ENCODE peak calls at places on chromosome 5, in four cellular contexts. Z is transverse colon, B is cardiac muscle cell, W is ovary. I is an unnamed sample.

GRCh38 chr5:59615272-59615671 is 278.3 kb downstream of the PDE4D start:
- DNase-seq in B (no peak), W (no peak), Z (no peak), I (no peak)

GRCh38 chr5:154757647-154758406 is 2.6 kb downstream of the LARP1 start:
- DNase-seq in B (no peak), Z (peak; percentile 18), W (no peak), I (peak; percentile 61)

GRCh38 chr5:20974423-20974822 is 986.4 kb upstream of the CDH18 start:
- DNase-seq in Z (no peak), W (no peak), B (no peak), I (no peak)

GRCh38 chr5:76690027-76690679 is 25.8 kb upstream of the F2R start:
- DNase-seq in B (no peak), Z (no peak), W (no peak), I (no peak)

GRCh38 chr5:170528976-170529375 is 25.2 kb downstream of the KCNIP1 start:
- DNase-seq in W (no peak), B (no peak), Z (no peak), I (no peak)

GRCh38 chr5:109529520-109529919 is 119.7 kb upstream of the PJA2 start:
- DNase-seq in B (no peak), Z (no peak), W (no peak), I (peak; percentile 57)

GRCh38 chr5:172170251-172170701 is 17.7 kb downstream of the STK10 start:
- DNase-seq in W (no peak), Z (no peak), B (no peak), I (no peak)

GRCh38 chr5:9342161-9342787 is 203.6 kb downstream of the SEMA5A start:
- DNase-seq in Z (no peak), B (no peak), W (no peak), I (no peak)

DNA sequence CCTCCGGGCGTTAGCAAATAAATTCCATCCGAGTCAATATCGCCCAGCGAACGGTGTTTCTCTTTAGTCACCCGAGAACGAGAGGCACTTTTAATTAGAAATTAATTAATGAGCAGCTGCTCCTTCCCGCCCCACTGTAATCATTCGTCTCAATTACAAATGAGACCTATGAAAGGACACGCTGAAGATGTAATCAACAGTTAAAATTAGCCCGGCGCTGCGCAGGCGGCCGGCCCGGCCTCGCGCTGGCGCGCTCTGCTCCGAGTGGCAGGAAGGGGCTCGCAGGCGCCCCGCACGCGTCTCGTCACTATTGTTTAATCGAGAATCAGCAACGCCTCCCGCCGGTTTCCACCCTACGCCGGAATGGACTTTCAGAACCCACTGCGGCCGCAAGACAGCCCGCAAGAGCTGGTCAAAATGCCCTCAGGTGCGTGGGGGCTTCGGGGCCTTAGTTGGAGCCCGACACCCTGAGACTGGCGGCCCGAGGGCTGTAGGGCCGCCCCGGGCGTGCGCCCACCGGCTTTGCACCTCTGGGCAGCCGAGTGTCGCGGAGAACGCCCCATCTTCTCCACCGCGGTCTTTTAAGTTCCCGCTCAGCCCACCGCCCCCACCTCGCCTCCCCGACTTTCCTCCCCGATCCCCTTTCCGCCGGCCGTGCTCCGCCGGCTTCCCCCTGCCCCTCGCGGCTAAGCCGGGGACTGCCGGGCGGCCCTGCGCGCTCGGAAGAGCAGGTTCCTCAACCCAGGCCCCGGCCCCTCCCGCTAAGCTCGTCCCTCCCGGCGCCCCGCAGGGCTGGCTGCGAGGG is 597 bp upstream of the IRX4 start:
- DNase-seq in Z (no peak), W (no peak), B (peak; percentile 66), I (no peak)
- H3K4me3 ChIP-seq in Z (no peak overlapping the region), W (no peak overlapping the region), B (peak overlapping the region; percentile 92), I (peak overlapping the region; percentile 2)

GRCh38 chr5:125342938-125343401 is 596.5 kb upstream of the ZNF608 start:
- DNase-seq in B (no peak), Z (no peak), W (no peak), I (no peak)

GRCh38 chr5:125346316-125346715 is 599.9 kb upstream of the ZNF608 start:
- DNase-seq in W (no peak), B (no peak), Z (no peak), I (no peak)

GRCh38 chr5:125349432-125349831 is 603.0 kb upstream of the ZNF608 start:
- DNase-seq in Z (no peak), W (no peak), B (peak; percentile 30), I (no peak)

GRCh38 chr5:125348221-125348692 is 601.8 kb upstream of the ZNF608 start:
- DNase-seq in Z (no peak), B (peak; percentile 23), W (no peak), I (no peak)

GRCh38 chr5:125348936-125349335 is 602.5 kb upstream of the ZNF608 start:
- DNase-seq in W (no peak), Z (no peak), B (no peak), I (no peak)
- H3K36me3 ChIP-seq in W (no peaks in the 10 kb centered on the region), Z (no peaks in the 10 kb centered on the region), B (no peaks in the 10 kb centered on the region), I (no peaks in the 10 kb centered on the region)

DNA sequence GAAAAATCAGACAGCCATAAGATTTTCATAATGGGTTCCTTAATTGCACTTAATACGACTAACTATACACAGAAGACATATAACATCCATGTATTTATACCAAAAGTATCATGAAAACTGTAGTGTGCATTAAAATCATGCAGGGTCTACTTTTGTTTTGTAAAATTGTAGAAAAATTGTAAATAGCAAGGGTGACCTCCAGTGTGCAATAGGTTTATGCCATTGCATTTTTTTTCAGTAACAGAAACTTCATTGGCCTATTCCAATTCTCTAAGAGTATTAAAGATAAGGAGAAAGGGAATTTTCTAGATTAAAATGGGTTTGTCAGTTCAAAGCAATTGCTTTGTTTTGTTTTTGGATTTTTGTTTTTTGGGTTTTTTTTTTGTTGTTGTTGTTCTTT is 307.5 kb downstream of the KIAA0825 start:
- DNase-seq in Z (no peak), B (no peak), W (no peak), I (no peak)
- TF ChIP-seq CTCF in Z (no peak), B (no peak), W (no peak), I (no peak)

DNA sequence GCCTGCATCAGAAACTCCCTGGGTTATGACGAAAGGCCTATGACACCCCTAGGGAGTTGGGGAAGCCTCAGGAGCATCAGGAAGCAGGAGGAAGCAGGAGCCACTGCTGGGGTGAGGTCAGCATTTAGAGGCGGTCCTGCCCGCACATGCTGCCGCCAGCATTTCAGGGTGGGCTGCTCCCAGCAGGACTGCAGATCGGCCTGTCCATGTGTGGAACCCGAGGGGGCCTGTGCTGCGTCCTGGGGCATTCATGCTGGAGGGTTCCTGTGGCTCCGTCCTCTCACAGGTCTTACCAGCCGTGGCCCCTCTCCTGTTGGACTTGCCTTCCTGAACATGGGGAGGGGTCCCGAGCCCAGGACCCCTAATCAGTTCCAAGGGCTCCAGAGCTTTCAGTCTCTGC is 6.9 kb downstream of the NKD2 start:
- DNase-seq in Z (no peak), W (no peak), B (no peak), I (no peak)
- H3K4me3 ChIP-seq in Z (no peak overlapping the region), W (no peak overlapping the region), B (no peak overlapping the region), I (no peak overlapping the region)

DNA sequence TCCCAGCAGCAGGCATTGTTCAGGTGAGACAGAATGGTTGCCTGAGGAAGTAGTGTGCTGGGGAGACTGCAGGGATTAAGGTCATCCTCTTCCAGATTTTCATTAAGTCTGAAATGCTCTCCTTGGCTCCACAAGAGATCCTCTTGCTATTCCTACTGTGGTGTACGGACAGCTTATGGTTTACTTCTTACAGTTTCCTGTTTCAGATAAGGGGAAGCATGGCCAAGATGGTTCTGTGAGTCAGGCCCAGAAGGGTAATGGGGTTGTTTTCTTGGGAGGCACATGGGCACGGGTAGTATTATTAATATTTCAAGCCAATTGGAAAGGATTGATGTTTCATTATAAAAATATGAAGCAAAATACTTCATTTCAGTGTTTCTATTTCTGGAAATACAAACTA is 42.9 kb downstream of the GLRX start:
- DNase-seq in Z (no peak), W (no peak), B (no peak), I (no peak)
- H3K36me3 ChIP-seq in Z (no peaks in the 10 kb centered on the region), W (no peaks in the 10 kb centered on the region), B (peaks cover 36% of the 10 kb centered on the region), I (no peaks in the 10 kb centered on the region)

GRCh38 chr5:87539839-87540238 is 127.1 kb upstream of the CCNH start:
- DNase-seq in W (no peak), B (no peak), Z (no peak), I (no peak)

GRCh38 chr5:87541668-87542067 is 128.9 kb upstream of the CCNH start:
- DNase-seq in W (no peak), B (no peak), Z (no peak), I (no peak)

GRCh38 chr5:87536365-87536764 is 123.6 kb upstream of the CCNH start:
- DNase-seq in B (no peak), Z (no peak), W (no peak), I (no peak)

DNA sequence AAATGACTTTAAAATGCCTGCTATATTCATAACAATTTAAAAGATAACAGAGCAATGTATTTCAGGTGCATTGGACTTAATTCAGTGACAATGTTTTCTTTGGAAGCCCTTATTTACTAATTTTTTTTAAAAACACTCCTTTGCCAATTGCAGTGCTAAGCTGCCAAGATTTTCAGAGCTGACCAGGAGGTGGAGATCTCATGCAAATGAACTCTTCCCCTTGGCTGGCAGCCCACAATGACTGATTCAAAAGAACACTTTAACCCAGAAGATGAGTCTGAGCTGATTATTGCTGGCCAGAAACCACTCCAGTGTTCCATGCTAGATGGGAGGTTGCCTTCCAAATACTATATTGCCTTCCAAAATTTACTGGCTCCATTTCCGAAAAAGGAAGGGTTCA is 128.3 kb upstream of the CCNH start:
- DNase-seq in B (peak; percentile 53), W (peak; percentile 55), Z (peak; percentile 36), I (peak; percentile 72)
- TF ChIP-seq CTCF in B (no peak), W (no peak), Z (no peak), I (no peak)

GRCh38 chr5:138643040-138643791 is 68.0 kb upstream of the HSPA9 start:
- DNase-seq in B (no peak), W (no peak), Z (no peak), I (no peak)
- H3K4me3 ChIP-seq in B (no peak overlapping the region), W (no peak overlapping the region), Z (no peak overlapping the region), I (no peak overlapping the region)

GRCh38 chr5:179733764-179734126 is 1.1 kb downstream of the MAML1 start:
- DNase-seq in W (no peak), Z (no peak), B (no peak), I (no peak)

GRCh38 chr5:179732412-179732917 is at the start of gene MAML1:
- DNase-seq in W (peak; percentile 100), Z (peak; percentile 100), B (peak; percentile 100), I (peak; percentile 100)

GRCh38 chr5:179731791-179732411 is 721 bp upstream of the MAML1 start:
- DNase-seq in W (peak; percentile 28), Z (peak; percentile 17), B (no peak), I (peak; percentile 22)

GRCh38 chr5:179734536-179735164 is 2.0 kb downstream of the MAML1 start:
- DNase-seq in W (no peak), B (no peak), Z (no peak), I (no peak)

DNA sequence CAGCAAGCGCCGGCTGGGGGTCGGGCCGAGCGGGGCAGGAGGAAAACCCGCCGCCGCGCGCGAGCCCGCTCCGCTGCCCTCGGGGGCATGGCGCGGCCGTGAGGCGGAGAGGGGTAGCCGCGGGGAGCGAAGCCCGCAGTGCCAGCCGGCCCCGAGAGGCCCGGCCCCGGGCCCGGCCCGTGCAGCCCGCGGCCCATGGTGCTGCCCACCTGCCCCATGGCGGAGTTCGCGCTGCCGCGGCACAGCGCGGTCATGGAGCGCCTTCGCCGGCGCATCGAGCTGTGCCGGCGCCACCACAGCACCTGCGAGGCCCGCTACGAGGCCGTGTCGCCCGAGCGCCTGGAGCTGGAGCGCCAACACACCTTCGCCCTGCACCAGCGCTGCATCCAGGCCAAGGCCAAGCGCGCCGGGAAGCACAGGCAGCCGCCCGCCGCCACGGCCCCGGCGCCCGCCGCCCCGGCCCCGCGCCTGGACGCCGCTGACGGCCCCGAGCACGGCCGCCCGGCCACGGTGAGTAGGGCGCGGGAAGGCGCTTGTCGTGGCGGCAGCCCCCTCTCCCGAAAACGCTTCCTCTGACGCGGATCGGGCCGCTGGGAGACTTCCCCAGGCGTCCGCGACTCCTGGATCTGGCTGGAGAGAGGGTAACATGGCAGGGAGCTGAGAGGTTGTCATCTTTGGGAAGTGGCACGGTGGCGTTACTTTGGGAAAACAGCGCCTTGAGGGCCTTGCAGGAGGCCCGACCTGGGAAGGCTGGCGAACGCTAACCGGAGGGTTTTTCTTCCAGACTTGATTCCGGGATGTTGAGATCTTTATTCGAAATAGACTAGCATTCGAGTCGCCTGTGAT is 519 bp downstream of the MAML1 start:
- DNase-seq in W (peak; percentile 38), Z (peak; percentile 36), B (peak; percentile 65), I (peak; percentile 55)
- H3K36me3 ChIP-seq in W (no peaks in the 10 kb centered on the region), Z (peaks cover 21% of the 10 kb centered on the region), B (peaks cover 26% of the 10 kb centered on the region), I (no peaks in the 10 kb centered on the region)

I was measured in body of pancreas.